ENCODE peak calls at places on chromosomes 5 and 9, in five cellular contexts. One of them, this sample, is unnamed.

GRCh38 chr5:160311491-160312138 is 749 bp downstream of the CCNJL start:
- DNase-seq in DND-41: no peak
- DNase-seq in fibroblast of lung: peak; percentile 11
- DNase-seq in cardiac muscle cell: peak; percentile 53
- DNase-seq in effector memory CD4-positive, alpha-beta T cell: no peak
- DNase-seq in this sample: no peak

GRCh38 chr5:100430268-100430900 is 104.8 kb upstream of the FAM174A start:
- DNase-seq in DND-41: peak; percentile 68
- DNase-seq in fibroblast of lung: peak; percentile 25
- DNase-seq in cardiac muscle cell: peak; percentile 73
- DNase-seq in effector memory CD4-positive, alpha-beta T cell: no peak
- DNase-seq in this sample: peak; percentile 20

GRCh38 chr5:109454726-109455505 is 45.1 kb upstream of the PJA2 start:
- DNase-seq in DND-41: no peak
- DNase-seq in fibroblast of lung: peak; percentile 83
- DNase-seq in cardiac muscle cell: no peak
- DNase-seq in effector memory CD4-positive, alpha-beta T cell: no peak
- DNase-seq in this sample: no peak

GRCh38 chr9:133163559-133164208 is at the start of gene GBGT1:
- DNase-seq in DND-41: peak; percentile 44
- DNase-seq in fibroblast of lung: peak; percentile 25
- DNase-seq in cardiac muscle cell: peak; percentile 64
- DNase-seq in effector memory CD4-positive, alpha-beta T cell: no peak
- DNase-seq in this sample: no peak

GRCh38 chr5:103347729-103348128 is 89.2 kb downstream of the MACIR start:
- DNase-seq in DND-41: no peak
- DNase-seq in fibroblast of lung: peak; percentile 8
- DNase-seq in cardiac muscle cell: no peak
- DNase-seq in effector memory CD4-positive, alpha-beta T cell: no peak
- DNase-seq in this sample: no peak

GRCh38 chr5:77396017-77396416 is 96.1 kb downstream of the WDR41 start:
- DNase-seq in DND-41: no peak
- DNase-seq in fibroblast of lung: no peak
- DNase-seq in cardiac muscle cell: no peak
- DNase-seq in effector memory CD4-positive, alpha-beta T cell: no peak
- DNase-seq in this sample: no peak

GRCh38 chr9:83955985-83956287 is 24.1 kb downstream of the HNRNPK start:
- DNase-seq in DND-41: peak; percentile 39
- DNase-seq in fibroblast of lung: no peak
- DNase-seq in cardiac muscle cell: no peak
- DNase-seq in effector memory CD4-positive, alpha-beta T cell: no peak
- DNase-seq in this sample: no peak

GRCh38 chr9:26935847-26936246 is 11.2 kb downstream of the PLAA start:
- DNase-seq in DND-41: no peak
- DNase-seq in fibroblast of lung: no peak
- DNase-seq in cardiac muscle cell: no peak
- DNase-seq in effector memory CD4-positive, alpha-beta T cell: no peak
- DNase-seq in this sample: no peak

GRCh38 chr9:121160025-121160424 is 41.6 kb downstream of the RAB14 start:
- DNase-seq in DND-41: no peak
- DNase-seq in fibroblast of lung: no peak
- DNase-seq in cardiac muscle cell: no peak
- DNase-seq in effector memory CD4-positive, alpha-beta T cell: no peak
- DNase-seq in this sample: no peak

GRCh38 chr5:142888469-142889085 is 118.4 kb downstream of the ARHGAP26 start:
- DNase-seq in DND-41: peak; percentile 22
- DNase-seq in fibroblast of lung: peak; percentile 54
- DNase-seq in cardiac muscle cell: peak; percentile 63
- DNase-seq in effector memory CD4-positive, alpha-beta T cell: no peak
- DNase-seq in this sample: no peak

GRCh38 chr5:73374520-73375235 is 73.9 kb downstream of the FOXD1 start:
- DNase-seq in DND-41: no peak
- DNase-seq in fibroblast of lung: peak; percentile 92
- DNase-seq in cardiac muscle cell: no peak
- DNase-seq in effector memory CD4-positive, alpha-beta T cell: no peak
- DNase-seq in this sample: no peak

GRCh38 chr9:129481824-129482511 is 138.9 kb downstream of the C9orf50 start:
- DNase-seq in DND-41: no peak
- DNase-seq in fibroblast of lung: peak; percentile 56
- DNase-seq in cardiac muscle cell: no peak
- DNase-seq in effector memory CD4-positive, alpha-beta T cell: no peak
- DNase-seq in this sample: no peak

GRCh38 chr5:62144395-62145022 is 161.5 kb upstream of the KIF2A start:
- DNase-seq in DND-41: no peak
- DNase-seq in fibroblast of lung: peak; percentile 55
- DNase-seq in cardiac muscle cell: no peak
- DNase-seq in effector memory CD4-positive, alpha-beta T cell: no peak
- DNase-seq in this sample: no peak

GRCh38 chr9:107276966-107277710 is 5.9 kb upstream of the RAD23B start:
- DNase-seq in DND-41: no peak
- DNase-seq in fibroblast of lung: peak; percentile 81
- DNase-seq in cardiac muscle cell: peak; percentile 25
- DNase-seq in effector memory CD4-positive, alpha-beta T cell: no peak
- DNase-seq in this sample: no peak

GRCh38 chr9:68702493-68702892 is 2.5 kb upstream of the PIP5K1B start:
- DNase-seq in DND-41: no peak
- DNase-seq in fibroblast of lung: no peak
- DNase-seq in cardiac muscle cell: no peak
- DNase-seq in effector memory CD4-positive, alpha-beta T cell: no peak
- DNase-seq in this sample: no peak

GRCh38 chr5:83848928-83849327 is 128.3 kb upstream of the HAPLN1 start:
- DNase-seq in DND-41: no peak
- DNase-seq in fibroblast of lung: no peak
- DNase-seq in cardiac muscle cell: no peak
- DNase-seq in effector memory CD4-positive, alpha-beta T cell: no peak
- DNase-seq in this sample: no peak

GRCh38 chr5:59760798-59761348 is 132.7 kb downstream of the PDE4D start:
- DNase-seq in DND-41: no peak
- DNase-seq in fibroblast of lung: peak; percentile 75
- DNase-seq in cardiac muscle cell: no peak
- DNase-seq in effector memory CD4-positive, alpha-beta T cell: no peak
- DNase-seq in this sample: no peak

GRCh38 chr5:79236364-79236969 is 536 bp downstream of the JMY start:
- DNase-seq in DND-41: peak; percentile 35
- DNase-seq in fibroblast of lung: peak; percentile 43
- DNase-seq in cardiac muscle cell: peak; percentile 73
- DNase-seq in effector memory CD4-positive, alpha-beta T cell: no peak
- DNase-seq in this sample: peak; percentile 9

GRCh38 chr5:11040345-11040744 is 279.3 kb upstream of the DAP start:
- DNase-seq in DND-41: no peak
- DNase-seq in fibroblast of lung: no peak
- DNase-seq in cardiac muscle cell: no peak
- DNase-seq in effector memory CD4-positive, alpha-beta T cell: no peak
- DNase-seq in this sample: no peak

GRCh38 chr9:13481274-13481673 is 201.8 kb upstream of the MPDZ start:
- DNase-seq in DND-41: no peak
- DNase-seq in fibroblast of lung: peak; percentile 11
- DNase-seq in cardiac muscle cell: no peak
- DNase-seq in effector memory CD4-positive, alpha-beta T cell: no peak
- DNase-seq in this sample: no peak

GRCh38 chr5:169637085-169637855 is at the start of gene DOCK2:
- DNase-seq in DND-41: peak; percentile 88
- DNase-seq in fibroblast of lung: no peak
- DNase-seq in cardiac muscle cell: no peak
- DNase-seq in effector memory CD4-positive, alpha-beta T cell: peak; percentile 52
- DNase-seq in this sample: peak; percentile 74

DNA sequence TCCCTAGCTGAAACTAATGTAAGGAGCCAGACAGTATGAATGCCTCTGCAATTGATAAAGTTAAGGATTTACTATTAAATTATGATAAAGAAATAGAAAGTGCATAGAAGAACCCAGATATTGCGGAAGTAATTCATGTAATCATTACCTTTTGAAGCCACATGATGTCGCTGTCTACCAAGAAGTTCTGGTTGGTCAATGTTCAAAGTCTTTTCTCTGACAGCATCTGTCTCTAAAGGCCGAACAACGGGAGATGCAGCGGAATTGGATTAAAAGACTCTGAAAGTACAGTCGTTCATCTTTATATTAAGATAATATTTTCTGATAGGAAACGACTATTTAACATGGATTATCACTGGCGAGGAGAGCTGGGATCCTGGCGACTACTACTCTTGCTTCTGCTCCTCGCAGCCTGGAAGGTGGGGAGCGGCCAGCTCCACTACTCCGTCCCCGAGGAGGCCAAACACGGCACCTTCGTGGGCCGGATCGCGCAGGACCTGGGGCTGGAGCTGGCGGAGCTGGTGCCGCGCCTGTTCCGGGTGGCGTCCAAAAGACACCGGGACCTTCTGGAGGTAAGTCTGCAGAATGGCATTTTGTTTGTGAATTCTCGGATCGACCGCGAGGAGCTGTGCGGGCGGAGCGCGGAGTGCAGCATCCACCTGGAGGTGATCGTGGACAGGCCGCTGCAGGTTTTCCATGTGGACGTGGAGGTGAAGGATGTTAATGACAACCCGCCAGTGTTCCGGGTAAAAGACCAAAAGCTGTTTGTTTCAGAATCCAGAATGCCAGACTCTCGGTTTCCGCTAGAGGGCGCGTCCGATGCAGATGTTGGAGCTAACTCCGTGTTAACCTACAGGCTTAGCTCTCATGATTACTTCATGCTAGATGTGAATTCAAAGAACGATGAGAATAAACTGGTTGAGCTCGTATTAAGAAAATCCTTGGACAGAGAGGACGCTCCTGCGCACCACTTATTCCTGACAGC is at the start of gene PCDHA8:
- DNase-seq in DND-41: no peak
- DNase-seq in fibroblast of lung: no peak
- DNase-seq in cardiac muscle cell: no peak
- DNase-seq in effector memory CD4-positive, alpha-beta T cell: no peak
- DNase-seq in this sample: no peak
- H3K4me3 ChIP-seq in DND-41: no peak within 1 kb of the TSS
- H3K4me3 ChIP-seq in fibroblast of lung: no peak within 1 kb of the TSS
- H3K4me3 ChIP-seq in cardiac muscle cell: no peak within 1 kb of the TSS
- H3K4me3 ChIP-seq in effector memory CD4-positive, alpha-beta T cell: no peak within 1 kb of the TSS
- H3K4me3 ChIP-seq in this sample: no peak within 1 kb of the TSS

GRCh38 chr5:149799119-149799623 is 69.1 kb downstream of the PPARGC1B start:
- DNase-seq in DND-41: no peak
- DNase-seq in fibroblast of lung: peak; percentile 74
- DNase-seq in cardiac muscle cell: no peak
- DNase-seq in effector memory CD4-positive, alpha-beta T cell: no peak
- DNase-seq in this sample: no peak
- H3K4me1 ChIP-seq in DND-41: no peaks in the 10 kb centered on the region
- H3K4me1 ChIP-seq in fibroblast of lung: peaks cover 7% of the 10 kb centered on the region
- H3K4me1 ChIP-seq in cardiac muscle cell: peaks cover 58% of the 10 kb centered on the region
- H3K4me1 ChIP-seq in effector memory CD4-positive, alpha-beta T cell: no peaks in the 10 kb centered on the region
- H3K4me1 ChIP-seq in this sample: no peaks in the 10 kb centered on the region

GRCh38 chr5:135028791-135029467 is 5.1 kb downstream of the PITX1 start:
- DNase-seq in DND-41: no peak
- DNase-seq in fibroblast of lung: no peak
- DNase-seq in cardiac muscle cell: no peak
- DNase-seq in effector memory CD4-positive, alpha-beta T cell: no peak
- DNase-seq in this sample: no peak

GRCh38 chr5:135030123-135030517 is 3.9 kb downstream of the PITX1 start:
- DNase-seq in DND-41: no peak
- DNase-seq in fibroblast of lung: no peak
- DNase-seq in cardiac muscle cell: no peak
- DNase-seq in effector memory CD4-positive, alpha-beta T cell: no peak
- DNase-seq in this sample: no peak

GRCh38 chr5:135027699-135028615 is 6.1 kb downstream of the PITX1 start:
- DNase-seq in DND-41: no peak
- DNase-seq in fibroblast of lung: no peak
- DNase-seq in cardiac muscle cell: no peak
- DNase-seq in effector memory CD4-positive, alpha-beta T cell: no peak
- DNase-seq in this sample: no peak

GRCh38 chr5:135030691-135031145 is 3.3 kb downstream of the PITX1 start:
- DNase-seq in DND-41: no peak
- DNase-seq in fibroblast of lung: no peak
- DNase-seq in cardiac muscle cell: no peak
- DNase-seq in effector memory CD4-positive, alpha-beta T cell: no peak
- DNase-seq in this sample: no peak

GRCh38 chr5:135029468-135030122 is 4.4 kb downstream of the PITX1 start:
- DNase-seq in DND-41: no peak
- DNase-seq in fibroblast of lung: no peak
- DNase-seq in cardiac muscle cell: no peak
- DNase-seq in effector memory CD4-positive, alpha-beta T cell: no peak
- DNase-seq in this sample: no peak
- H3K4me3 ChIP-seq in DND-41: no peak overlapping the region
- H3K4me3 ChIP-seq in fibroblast of lung: no peak overlapping the region
- H3K4me3 ChIP-seq in cardiac muscle cell: no peak overlapping the region
- H3K4me3 ChIP-seq in effector memory CD4-positive, alpha-beta T cell: no peak overlapping the region
- H3K4me3 ChIP-seq in this sample: no peak overlapping the region

DNA sequence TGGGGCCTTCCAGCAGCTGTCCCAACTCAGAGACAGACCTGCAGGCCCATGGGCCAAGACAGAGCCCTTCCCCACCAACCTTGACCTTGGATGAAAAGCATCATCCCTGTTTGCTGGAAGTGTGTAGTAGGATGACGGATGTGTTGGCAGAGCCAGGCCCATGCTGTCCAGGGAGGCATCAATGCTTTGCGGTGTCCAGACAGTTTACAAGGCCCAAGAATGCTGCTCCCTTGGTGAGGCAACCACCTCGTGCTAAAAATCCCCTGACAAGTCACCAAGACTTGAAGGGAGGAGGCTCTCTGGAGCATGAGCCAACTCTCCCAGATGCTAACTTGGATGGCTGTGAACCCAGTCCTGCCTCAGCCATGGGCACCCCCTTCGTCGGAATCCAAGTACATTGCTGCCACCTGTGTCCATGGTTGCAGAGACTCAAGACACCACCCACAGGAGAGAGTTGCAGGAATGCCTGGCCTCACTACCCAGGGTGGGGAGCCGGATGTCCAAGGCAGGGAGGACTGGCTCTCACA is 9.6 kb upstream of the NKD2 start:
- DNase-seq in DND-41: no peak
- DNase-seq in fibroblast of lung: no peak
- DNase-seq in cardiac muscle cell: no peak
- DNase-seq in effector memory CD4-positive, alpha-beta T cell: no peak
- DNase-seq in this sample: no peak
- H3K4me1 ChIP-seq in DND-41: peaks cover 42% of the 10 kb centered on the region
- H3K4me1 ChIP-seq in fibroblast of lung: no peaks in the 10 kb centered on the region
- H3K4me1 ChIP-seq in cardiac muscle cell: peaks cover 9% of the 10 kb centered on the region
- H3K4me1 ChIP-seq in effector memory CD4-positive, alpha-beta T cell: peaks cover 14% of the 10 kb centered on the region
- H3K4me1 ChIP-seq in this sample: peaks cover 14% of the 10 kb centered on the region

DNA sequence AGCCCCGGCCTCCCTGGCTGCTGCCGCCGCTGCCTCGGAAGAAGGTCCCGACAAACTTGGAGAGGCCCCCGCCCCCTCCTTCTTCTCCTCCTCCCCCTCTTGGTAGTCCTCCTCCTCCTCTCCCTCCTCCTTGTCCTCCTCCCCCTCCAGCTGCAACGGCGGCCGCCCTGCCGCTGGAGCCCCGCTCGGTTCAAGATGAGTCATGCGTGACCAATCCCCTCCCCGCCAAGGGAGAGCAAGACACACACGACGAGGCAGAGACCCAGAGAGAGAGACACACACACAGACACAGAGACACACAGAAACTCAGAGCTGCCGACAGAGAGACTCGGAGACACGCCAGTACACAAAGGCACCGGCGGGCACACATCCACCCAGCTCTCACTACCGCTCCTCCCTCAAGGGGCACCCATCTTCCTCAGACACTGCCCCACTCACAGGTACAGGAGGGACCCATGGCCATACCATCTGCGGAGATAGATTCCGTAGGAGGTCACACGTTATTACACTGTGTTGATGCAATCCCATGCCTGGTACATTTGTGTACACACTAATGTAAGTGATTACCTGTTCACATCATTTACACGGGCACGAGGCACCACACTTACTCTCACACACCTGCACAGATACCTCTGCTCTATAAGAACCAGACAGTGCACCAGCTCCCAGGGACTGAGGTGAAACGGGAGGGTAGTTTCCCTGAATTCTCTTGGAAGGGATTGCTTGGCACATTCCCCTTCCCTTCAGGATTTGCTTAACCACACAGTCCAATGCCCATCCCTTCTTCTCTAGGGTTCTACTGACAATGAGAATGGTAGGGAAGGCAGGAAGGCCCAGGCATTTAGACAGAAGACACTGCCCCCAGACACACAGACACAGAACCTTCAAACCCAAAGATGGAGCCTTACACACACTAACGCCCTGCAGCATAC is at the start of gene LHX6:
- DNase-seq in DND-41: no peak
- DNase-seq in fibroblast of lung: peak; percentile 48
- DNase-seq in cardiac muscle cell: no peak
- DNase-seq in effector memory CD4-positive, alpha-beta T cell: no peak
- DNase-seq in this sample: no peak
- H3K4me3 ChIP-seq in DND-41: no peak within 1 kb of the TSS
- H3K4me3 ChIP-seq in fibroblast of lung: no peak within 1 kb of the TSS
- H3K4me3 ChIP-seq in cardiac muscle cell: peak within 1 kb of the TSS; percentile 25
- H3K4me3 ChIP-seq in effector memory CD4-positive, alpha-beta T cell: no peak within 1 kb of the TSS
- H3K4me3 ChIP-seq in this sample: peak within 1 kb of the TSS; percentile 19